ENCODE peak calls at places on chromosomes 2 and 18, in seven cellular contexts. One of them, this sample, is unnamed.

GRCh38 chr18:74310411-74310810 is 5.2 kb upstream of the C18orf63 start:
- DNase-seq in coronary artery: no peak
- DNase-seq in amniotic stem cell: no peak
- DNase-seq in spleen: no peak
- DNase-seq in COLO829: no peak
- DNase-seq in NCI-H510A: peak
- DNase-seq in HT1080: peak
- DNase-seq in this sample: no peak

GRCh38 chr2:210663574-210663973 is 107.2 kb downstream of the CPS1 start:
- DNase-seq in coronary artery: no peak
- DNase-seq in amniotic stem cell: no peak
- DNase-seq in spleen: no peak
- DNase-seq in COLO829: peak
- DNase-seq in NCI-H510A: no peak
- DNase-seq in HT1080: peak
- DNase-seq in this sample: no peak

GRCh38 chr2:152244241-152244640 is 68.7 kb upstream of the STAM2 start:
- DNase-seq in coronary artery: no peak
- DNase-seq in amniotic stem cell: no peak
- DNase-seq in spleen: no peak
- DNase-seq in COLO829: no peak
- DNase-seq in NCI-H510A: no peak
- DNase-seq in HT1080: no peak
- DNase-seq in this sample: no peak

GRCh38 chr2:161044095-161044874 is 115.9 kb upstream of the TANK start:
- DNase-seq in coronary artery: no peak
- DNase-seq in amniotic stem cell: no peak
- DNase-seq in spleen: no peak
- DNase-seq in COLO829: no peak
- DNase-seq in NCI-H510A: no peak
- DNase-seq in HT1080: no peak
- DNase-seq in this sample: no peak

GRCh38 chr2:28316546-28317335 is 75.9 kb upstream of the FOSL2 start:
- DNase-seq in coronary artery: no peak
- DNase-seq in amniotic stem cell: no peak
- DNase-seq in spleen: no peak
- DNase-seq in COLO829: no peak
- DNase-seq in NCI-H510A: no peak
- DNase-seq in HT1080: no peak
- DNase-seq in this sample: peak

GRCh38 chr2:120349125-120349921 is 3.4 kb downstream of the INHBB start:
- DNase-seq in coronary artery: no peak
- DNase-seq in amniotic stem cell: no peak
- DNase-seq in spleen: no peak
- DNase-seq in COLO829: no peak
- DNase-seq in NCI-H510A: no peak
- DNase-seq in HT1080: no peak
- DNase-seq in this sample: peak

GRCh38 chr18:10244341-10244740 is 210.1 kb upstream of the APCDD1 start:
- DNase-seq in coronary artery: no peak
- DNase-seq in amniotic stem cell: no peak
- DNase-seq in spleen: no peak
- DNase-seq in COLO829: no peak
- DNase-seq in NCI-H510A: no peak
- DNase-seq in HT1080: no peak
- DNase-seq in this sample: no peak

GRCh38 chr18:45755936-45756335 is 32.0 kb downstream of the SLC14A1 start:
- DNase-seq in coronary artery: peak
- DNase-seq in amniotic stem cell: no peak
- DNase-seq in spleen: no peak
- DNase-seq in COLO829: no peak
- DNase-seq in NCI-H510A: no peak
- DNase-seq in HT1080: peak
- DNase-seq in this sample: no peak

GRCh38 chr2:7191927-7192326 is 274.7 kb downstream of the RNF144A start:
- DNase-seq in coronary artery: no peak
- DNase-seq in amniotic stem cell: peak
- DNase-seq in spleen: no peak
- DNase-seq in COLO829: peak
- DNase-seq in NCI-H510A: no peak
- DNase-seq in HT1080: peak
- DNase-seq in this sample: no peak

GRCh38 chr2:1590611-1591460 is 153.5 kb downstream of the PXDN start:
- DNase-seq in coronary artery: peak
- DNase-seq in amniotic stem cell: no peak
- DNase-seq in spleen: no peak
- DNase-seq in COLO829: no peak
- DNase-seq in NCI-H510A: no peak
- DNase-seq in HT1080: no peak
- DNase-seq in this sample: peak

GRCh38 chr2:36478332-36478738 is 119.6 kb downstream of the FEZ2 start:
- DNase-seq in coronary artery: no peak
- DNase-seq in amniotic stem cell: peak
- DNase-seq in spleen: no peak
- DNase-seq in COLO829: peak
- DNase-seq in NCI-H510A: no peak
- DNase-seq in HT1080: peak
- DNase-seq in this sample: no peak

GRCh38 chr18:56473400-56474059 is 164.9 kb downstream of the TXNL1 start:
- DNase-seq in coronary artery: no peak
- DNase-seq in amniotic stem cell: no peak
- DNase-seq in spleen: no peak
- DNase-seq in COLO829: no peak
- DNase-seq in NCI-H510A: no peak
- DNase-seq in HT1080: no peak
- DNase-seq in this sample: no peak

GRCh38 chr2:120632796-120633646 is 102.6 kb upstream of the GLI2 start:
- DNase-seq in coronary artery: peak
- DNase-seq in amniotic stem cell: no peak
- DNase-seq in spleen: peak
- DNase-seq in COLO829: no peak
- DNase-seq in NCI-H510A: no peak
- DNase-seq in HT1080: no peak
- DNase-seq in this sample: peak

GRCh38 chr2:45170191-45170975 is 161.1 kb upstream of the SIX2 start:
- DNase-seq in coronary artery: no peak
- DNase-seq in amniotic stem cell: no peak
- DNase-seq in spleen: no peak
- DNase-seq in COLO829: no peak
- DNase-seq in NCI-H510A: no peak
- DNase-seq in HT1080: no peak
- DNase-seq in this sample: no peak

GRCh38 chr18:61637905-61638304 is 254.9 kb downstream of the RNF152 start:
- DNase-seq in coronary artery: no peak
- DNase-seq in amniotic stem cell: no peak
- DNase-seq in spleen: no peak
- DNase-seq in COLO829: no peak
- DNase-seq in NCI-H510A: no peak
- DNase-seq in HT1080: no peak
- DNase-seq in this sample: peak

GRCh38 chr18:36308711-36309435 is 11.4 kb downstream of the FHOD3 start:
- DNase-seq in coronary artery: no peak
- DNase-seq in amniotic stem cell: no peak
- DNase-seq in spleen: no peak
- DNase-seq in COLO829: no peak
- DNase-seq in NCI-H510A: no peak
- DNase-seq in HT1080: no peak
- DNase-seq in this sample: no peak

GRCh38 chr2:64700133-64700809 is 46.6 kb upstream of the SERTAD2 start:
- DNase-seq in coronary artery: no peak
- DNase-seq in amniotic stem cell: no peak
- DNase-seq in spleen: no peak
- DNase-seq in COLO829: no peak
- DNase-seq in NCI-H510A: no peak
- DNase-seq in HT1080: no peak
- DNase-seq in this sample: no peak

GRCh38 chr2:172403881-172404470 is 23.4 kb upstream of the ITGA6 start:
- DNase-seq in coronary artery: no peak
- DNase-seq in amniotic stem cell: no peak
- DNase-seq in spleen: no peak
- DNase-seq in COLO829: no peak
- DNase-seq in NCI-H510A: no peak
- DNase-seq in HT1080: no peak
- DNase-seq in this sample: no peak

GRCh38 chr2:74010087-74010541 is 25.4 kb downstream of the TET3 start:
- DNase-seq in coronary artery: no peak
- DNase-seq in amniotic stem cell: no peak
- DNase-seq in spleen: peak
- DNase-seq in COLO829: no peak
- DNase-seq in NCI-H510A: peak
- DNase-seq in HT1080: no peak
- DNase-seq in this sample: no peak

GRCh38 chr2:7673843-7674242 is 756.6 kb downstream of the RNF144A start:
- DNase-seq in coronary artery: no peak
- DNase-seq in amniotic stem cell: no peak
- DNase-seq in spleen: no peak
- DNase-seq in COLO829: no peak
- DNase-seq in NCI-H510A: no peak
- DNase-seq in HT1080: no peak
- DNase-seq in this sample: no peak

GRCh38 chr2:24885221-24886113 is 34.6 kb downstream of the ADCY3 start:
- DNase-seq in coronary artery: no peak
- DNase-seq in amniotic stem cell: no peak
- DNase-seq in spleen: no peak
- DNase-seq in COLO829: no peak
- DNase-seq in NCI-H510A: peak
- DNase-seq in HT1080: no peak
- DNase-seq in this sample: peak

GRCh38 chr2:196592331-196592911 is 47.1 kb upstream of the CCDC150 start:
- DNase-seq in coronary artery: no peak
- DNase-seq in amniotic stem cell: peak
- DNase-seq in spleen: no peak
- DNase-seq in COLO829: no peak
- DNase-seq in NCI-H510A: peak
- DNase-seq in HT1080: peak
- DNase-seq in this sample: peak

GRCh38 chr2:10499911-10500521 is 51.9 kb upstream of the ODC1 start:
- DNase-seq in coronary artery: peak
- DNase-seq in amniotic stem cell: no peak
- DNase-seq in spleen: peak
- DNase-seq in COLO829: no peak
- DNase-seq in NCI-H510A: no peak
- DNase-seq in HT1080: no peak
- DNase-seq in this sample: no peak

GRCh38 chr2:148816176-148816575 is 58.9 kb upstream of the KIF5C start:
- DNase-seq in coronary artery: no peak
- DNase-seq in amniotic stem cell: no peak
- DNase-seq in spleen: no peak
- DNase-seq in COLO829: no peak
- DNase-seq in NCI-H510A: no peak
- DNase-seq in HT1080: no peak
- DNase-seq in this sample: no peak

GRCh38 chr2:73290049-73290839 is 3.1 kb downstream of the EGR4 start:
- DNase-seq in coronary artery: no peak
- DNase-seq in amniotic stem cell: no peak
- DNase-seq in spleen: no peak
- DNase-seq in COLO829: peak
- DNase-seq in NCI-H510A: peak
- DNase-seq in HT1080: peak
- DNase-seq in this sample: peak

GRCh38 chr18:3029215-3029972 is 16.4 kb upstream of the LPIN2 start:
- DNase-seq in coronary artery: no peak
- DNase-seq in amniotic stem cell: no peak
- DNase-seq in spleen: no peak
- DNase-seq in COLO829: no peak
- DNase-seq in NCI-H510A: no peak
- DNase-seq in HT1080: no peak
- DNase-seq in this sample: peak

GRCh38 chr18:67766930-67767329 is 250.4 kb upstream of the DSEL start:
- DNase-seq in coronary artery: no peak
- DNase-seq in amniotic stem cell: peak
- DNase-seq in spleen: no peak
- DNase-seq in COLO829: no peak
- DNase-seq in NCI-H510A: no peak
- DNase-seq in HT1080: peak
- DNase-seq in this sample: no peak

GRCh38 chr2:218658671-218659257 is 659 bp downstream of the ZNF142 start:
- DNase-seq in coronary artery: no peak
- DNase-seq in amniotic stem cell: peak
- DNase-seq in spleen: no peak
- DNase-seq in COLO829: peak
- DNase-seq in NCI-H510A: peak
- DNase-seq in HT1080: peak
- DNase-seq in this sample: peak

GRCh38 chr2:10452334-10452733 is 4.2 kb upstream of the ODC1 start:
- DNase-seq in coronary artery: no peak
- DNase-seq in amniotic stem cell: no peak
- DNase-seq in spleen: no peak
- DNase-seq in COLO829: no peak
- DNase-seq in NCI-H510A: peak
- DNase-seq in HT1080: peak
- DNase-seq in this sample: no peak

GRCh38 chr2:75340560-75340959 is 141.2 kb upstream of the TACR1 start:
- DNase-seq in coronary artery: no peak
- DNase-seq in amniotic stem cell: no peak
- DNase-seq in spleen: no peak
- DNase-seq in COLO829: no peak
- DNase-seq in NCI-H510A: no peak
- DNase-seq in HT1080: no peak
- DNase-seq in this sample: no peak

GRCh38 chr2:45406626-45407025 is 204.4 kb downstream of the SRBD1 start:
- DNase-seq in coronary artery: no peak
- DNase-seq in amniotic stem cell: no peak
- DNase-seq in spleen: no peak
- DNase-seq in COLO829: no peak
- DNase-seq in NCI-H510A: no peak
- DNase-seq in HT1080: peak
- DNase-seq in this sample: no peak

GRCh38 chr2:201674298-201674697 is 24.1 kb downstream of the MPP4 start:
- DNase-seq in coronary artery: no peak
- DNase-seq in amniotic stem cell: no peak
- DNase-seq in spleen: no peak
- DNase-seq in COLO829: no peak
- DNase-seq in NCI-H510A: no peak
- DNase-seq in HT1080: no peak
- DNase-seq in this sample: no peak

GRCh38 chr2:121017411-121017810 is 267.6 kb downstream of the TFCP2L1 start:
- DNase-seq in coronary artery: no peak
- DNase-seq in amniotic stem cell: no peak
- DNase-seq in spleen: no peak
- DNase-seq in COLO829: no peak
- DNase-seq in NCI-H510A: no peak
- DNase-seq in HT1080: no peak
- DNase-seq in this sample: no peak

This sample was measured in endodermal cell.